ENCODE peak calls at places on chromosomes 3 and 15, in five cellular contexts. B is lower leg skin, H is lower lobe of right lung, D is HepG2, M is retinal pigment epithelial cell. F is an unnamed sample.

GRCh38 chr3:14552041-14552648 is 12.0 kb upstream of the GRIP2 start:
- DNase-seq in B (no peak), H (peak; percentile 6), D (no peak), M (no peak), F (no peak)

GRCh38 chr3:37984596-37984995 is 6.0 kb upstream of the VILL start:
- DNase-seq in B (peak; percentile 66), H (no peak), D (no peak), M (no peak), F (no peak)

GRCh38 chr3:72196377-72196929 is 411.5 kb upstream of the PROK2 start:
- DNase-seq in B (no peak), H (no peak), D (no peak), M (no peak), F (no peak)

GRCh38 chr15:59271595-59272201 is 65.1 kb downstream of the LDHAL6B start:
- DNase-seq in B (no peak), H (no peak), D (no peak), M (no peak), F (no peak)

GRCh38 chr3:100602506-100603444 is 6.6 kb upstream of the ADGRG7 start:
- DNase-seq in B (no peak), H (no peak), D (peak; percentile 73), M (no peak), F (no peak)

GRCh38 chr3:180913582-180914404 is 1.3 kb downstream of the FXR1 start:
- DNase-seq in B (no peak), H (no peak), D (no peak), M (peak; percentile 23), F (no peak)

GRCh38 chr3:55405436-55405835 is 81.7 kb downstream of the WNT5A start:
- DNase-seq in B (no peak), H (no peak), D (no peak), M (no peak), F (no peak)

GRCh38 chr15:26518885-26519284 is 254.0 kb downstream of the GABRB3 start:
- DNase-seq in B (no peak), H (no peak), D (no peak), M (no peak), F (no peak)

GRCh38 chr3:125435231-125435630 is 60.1 kb upstream of the ZNF148 start:
- DNase-seq in B (no peak), H (no peak), D (no peak), M (no peak), F (no peak)

GRCh38 chr3:189235214-189235613 is 63.4 kb downstream of the TPRG1 start:
- DNase-seq in B (no peak), H (no peak), D (no peak), M (no peak), F (no peak)

GRCh38 chr15:91329914-91330313 is 229.9 kb downstream of the SV2B start:
- DNase-seq in B (no peak), H (no peak), D (no peak), M (no peak), F (no peak)

GRCh38 chr3:15646924-15647511 is 45.5 kb downstream of the BTD start:
- DNase-seq in B (peak; percentile 90), H (no peak), D (no peak), M (peak; percentile 96), F (no peak)

GRCh38 chr15:63338170-63338569 is 43.5 kb downstream of the CA12 start:
- DNase-seq in B (no peak), H (no peak), D (no peak), M (no peak), F (no peak)

GRCh38 chr3:56667973-56668579 is 15.0 kb downstream of the TASOR start:
- DNase-seq in B (no peak), H (no peak), D (no peak), M (no peak), F (no peak)

GRCh38 chr15:69673236-69673881 is 220.7 kb downstream of the RPLP1 start:
- DNase-seq in B (no peak), H (no peak), D (no peak), M (no peak), F (no peak)

GRCh38 chr3:195550723-195551122 is 7.6 kb upstream of the PPP1R2 start:
- DNase-seq in B (no peak), H (no peak), D (peak; percentile 76), M (no peak), F (no peak)

GRCh38 chr15:100671858-100672543 is 69.6 kb downstream of the ASB7 start:
- DNase-seq in B (peak; percentile 69), H (no peak), D (peak; percentile 33), M (no peak), F (no peak)

GRCh38 chr3:186239321-186239720 is 122.7 kb downstream of the DGKG start:
- DNase-seq in B (no peak), H (no peak), D (no peak), M (no peak), F (no peak)

GRCh38 chr3:26236991-26237682 is 385.4 kb upstream of the LRRC3B start:
- DNase-seq in B (no peak), H (no peak), D (no peak), M (no peak), F (no peak)

GRCh38 chr3:165883866-165884478 is 46.7 kb upstream of the BCHE start:
- DNase-seq in B (no peak), H (no peak), D (no peak), M (no peak), F (no peak)

GRCh38 chr15:73002509-73002908 is 49.8 kb upstream of the NEO1 start:
- DNase-seq in B (no peak), H (no peak), D (no peak), M (no peak), F (no peak)

GRCh38 chr15:76470691-76471090 is 134.1 kb downstream of the ISL2 start:
- DNase-seq in B (no peak), H (no peak), D (no peak), M (peak; percentile 7), F (no peak)

GRCh38 chr15:39273805-39274411 is 307.0 kb upstream of the THBS1 start:
- DNase-seq in B (no peak), H (no peak), D (peak; percentile 100), M (no peak), F (no peak)

GRCh38 chr15:79105141-79105540 is 14.6 kb upstream of the RASGRF1 start:
- DNase-seq in B (peak; percentile 68), H (no peak), D (no peak), M (no peak), F (no peak)

GRCh38 chr15:96209285-96209735 is 121.2 kb upstream of the NR2F2 start:
- DNase-seq in B (no peak), H (no peak), D (peak; percentile 84), M (no peak), F (no peak)

GRCh38 chr15:92014461-92015030 is 161.0 kb downstream of the SLCO3A1 start:
- DNase-seq in B (no peak), H (no peak), D (no peak), M (no peak), F (no peak)

GRCh38 chr3:88203537-88204143 is 53.9 kb downstream of the C3orf38 start:
- DNase-seq in B (peak; percentile 87), H (no peak), D (peak; percentile 40), M (peak; percentile 23), F (no peak)

GRCh38 chr3:155323063-155323666 is 29.7 kb upstream of the STRIT1 start:
- DNase-seq in B (no peak), H (no peak), D (peak; percentile 62), M (no peak), F (no peak)

GRCh38 chr3:27114684-27115083 is 254.5 kb downstream of the NEK10 start:
- DNase-seq in B (no peak), H (no peak), D (peak; percentile 60), M (no peak), F (no peak)

GRCh38 chr15:75801859-75802593 is 41.2 kb upstream of the UBE2Q2 start:
- DNase-seq in B (peak; percentile 95), H (peak; percentile 90), D (peak; percentile 58), M (no peak), F (peak; percentile 81)

GRCh38 chr3:133661454-133662255 is at the start of gene TOPBP1:
- DNase-seq in B (peak; percentile 96), H (peak; percentile 88), D (peak; percentile 77), M (peak; percentile 17), F (peak; percentile 79)

DNA sequence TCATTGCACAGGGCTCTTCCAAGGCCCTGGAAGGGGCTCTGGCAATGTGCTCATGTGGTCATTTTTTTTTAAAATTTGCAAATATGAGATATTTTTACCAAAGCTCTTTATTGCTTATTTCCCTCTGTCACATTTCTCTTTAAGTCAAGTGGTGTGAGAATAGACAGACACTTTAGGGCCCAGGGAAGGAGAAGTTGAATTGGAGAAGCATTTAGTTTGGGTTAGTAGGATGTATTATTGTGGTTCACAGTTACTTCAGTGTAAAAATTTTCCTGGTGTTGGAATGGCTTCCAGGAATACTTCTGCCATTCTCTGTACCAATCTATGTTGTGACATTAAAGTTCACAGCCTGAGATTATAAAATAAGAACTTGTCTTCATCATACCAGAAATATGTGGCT is 116.5 kb downstream of the TMCO5A start:
- DNase-seq in B (no peak), H (no peak), D (no peak), M (no peak), F (no peak)
- TF ChIP-seq CTCF in B (no peak), H (no peak), D (no peak), M (no peak), F (no peak)

DNA sequence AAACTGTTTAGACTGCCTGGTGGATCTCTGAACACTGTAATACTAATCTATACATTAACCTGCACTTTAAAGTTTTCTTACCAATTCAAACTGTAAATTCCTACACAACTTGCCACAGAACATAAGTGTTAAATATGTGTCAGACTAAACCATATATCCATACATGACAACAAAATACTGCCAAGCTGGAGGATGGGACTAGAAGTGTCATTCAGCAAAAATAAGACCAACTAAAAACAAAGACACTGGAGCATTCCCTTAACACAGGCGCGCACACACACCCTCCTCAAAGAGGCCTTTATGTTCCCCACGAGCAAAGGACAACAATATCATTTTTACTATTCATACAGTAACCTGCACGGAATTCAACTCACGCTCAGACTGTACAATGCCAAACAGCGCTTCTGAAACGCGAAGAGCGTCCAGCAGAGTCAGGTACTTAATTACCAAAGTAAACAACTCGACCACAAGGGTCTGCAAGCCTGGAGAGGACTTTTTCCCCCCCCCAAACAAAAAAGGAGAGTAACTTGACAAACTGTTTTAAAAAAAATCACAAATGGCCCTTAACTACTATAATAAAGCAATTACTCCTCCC is 1.1 kb downstream of the DCUN1D1 start:
- DNase-seq in B (no peak), H (no peak), D (peak; percentile 39), M (no peak), F (no peak)
- TF ChIP-seq CTCF in B (no peak), H (no peak), D (no peak), M (no peak), F (no peak)

DNA sequence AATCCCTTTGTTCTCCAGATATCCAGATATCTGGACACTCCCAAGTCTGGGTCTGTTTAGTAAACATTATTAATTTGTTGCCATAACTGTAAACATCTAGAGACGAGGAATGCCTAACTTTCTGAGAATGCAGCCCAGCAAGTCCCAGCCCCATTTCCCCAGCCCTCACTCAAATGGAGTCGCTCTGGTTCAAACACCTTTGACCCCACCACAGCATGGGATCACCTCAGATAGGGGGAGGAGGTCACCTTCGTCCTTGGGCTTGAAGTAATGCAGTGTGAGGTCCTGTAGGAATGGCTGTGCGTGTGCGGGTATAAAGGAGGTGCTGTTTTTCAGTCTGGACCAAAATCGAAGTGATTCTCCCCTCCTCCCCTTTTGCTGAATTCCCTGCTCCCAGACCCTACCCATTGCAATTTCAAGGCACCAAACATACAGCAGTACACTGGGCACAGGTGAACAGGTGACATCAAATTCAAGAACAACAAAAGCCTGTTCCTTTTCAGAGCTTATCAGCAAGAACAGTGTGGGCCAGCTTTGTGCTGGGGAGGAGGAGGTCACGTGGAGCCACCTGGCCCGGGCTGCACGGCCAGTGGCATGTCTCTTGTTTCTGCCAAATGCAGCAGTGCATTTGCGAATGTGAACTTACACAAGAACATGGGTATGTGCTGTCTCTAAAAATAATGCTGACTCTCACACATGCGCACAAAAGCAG is 57.5 kb upstream of the TRPM1 start:
- DNase-seq in B (peak; percentile 69), H (no peak), D (no peak), M (no peak), F (no peak)
- TF ChIP-seq CTCF in B (no peak), H (no peak), D (no peak), M (no peak), F (no peak)

GRCh38 chr3:151214459-151214858 is 11.4 kb upstream of the GPR171 start:
- DNase-seq in B (no peak), H (no peak), D (no peak), M (no peak), F (no peak)
- TF ChIP-seq CTCF in B (no peak), H (no peak), D (no peak), M (no peak), F (no peak)

F was measured in CD14-positive monocyte.